ENCODE peak calls at places on chromosomes 2 and 18, in nine cellular contexts. F, N, R, C, L, T, I, M and W are unnamed samples.

GRCh38 chr2:165018207-165018606 is 62.9 kb upstream of the SLC38A11 start:
- DNase-seq in C (peak; percentile 63), L (no peak), R (no peak), M (no peak), F (no peak), T (no peak), N (no peak), I (no peak), W (peak; percentile 82)

GRCh38 chr18:23283933-23284430 is 148.7 kb downstream of the CABLES1 start:
- DNase-seq in F (no peak), C (peak; percentile 79), N (no peak), M (peak; percentile 77), I (no peak), L (peak; percentile 86), R (no peak), T (peak; percentile 10), W (peak; percentile 99)

GRCh38 chr2:86788172-86788571 is 2.5 kb downstream of the CD8A start:
- DNase-seq in L (no peak), N (peak; percentile 35), F (no peak), C (no peak), R (no peak), T (no peak), M (no peak), I (no peak), W (no peak)

GRCh38 chr2:46835520-46835919 is 80.1 kb downstream of the MCFD2 start:
- DNase-seq in I (no peak), R (no peak), F (no peak), M (no peak), N (no peak), T (no peak), C (no peak), L (no peak), W (no peak)

GRCh38 chr2:20015482-20016083 is 3.1 kb upstream of the MATN3 start:
- DNase-seq in L (peak; percentile 50), F (peak; percentile 76), N (peak; percentile 19), R (no peak), I (no peak), C (peak; percentile 57), M (peak; percentile 58), T (peak; percentile 19), W (peak; percentile 61)

GRCh38 chr2:40786636-40787035 is 334.7 kb upstream of the SLC8A1 start:
- DNase-seq in T (no peak), C (no peak), F (no peak), R (no peak), N (no peak), M (no peak), I (no peak), L (no peak), W (no peak)

GRCh38 chr2:72917138-72917874 is at the start of gene EMX1:
- DNase-seq in I (peak; percentile 91), C (peak; percentile 99), F (peak; percentile 66), N (peak; percentile 72), M (no peak), L (peak; percentile 98), R (no peak), T (no peak), W (peak; percentile 93)

GRCh38 chr2:160494243-160494642 is 636 bp upstream of the RBMS1 start:
- DNase-seq in C (no peak), R (no peak), L (no peak), T (no peak), M (no peak), I (peak; percentile 50), F (no peak), N (peak; percentile 18), W (no peak)

GRCh38 chr2:209974566-209974965 is 27.9 kb upstream of the RPE start:
- DNase-seq in T (no peak), R (no peak), N (no peak), F (no peak), I (no peak), M (peak; percentile 2), C (no peak), L (no peak), W (no peak)

GRCh38 chr2:45739796-45740485 is 88.5 kb downstream of the PRKCE start:
- DNase-seq in R (no peak), M (no peak), N (peak; percentile 21), I (no peak), C (no peak), T (no peak), F (no peak), L (no peak), W (no peak)

GRCh38 chr2:158214431-158214830 is 112.8 kb downstream of the UPP2 start:
- DNase-seq in I (no peak), L (no peak), F (peak; percentile 58), R (no peak), M (peak; percentile 53), C (no peak), N (no peak), T (no peak), W (no peak)

GRCh38 chr2:60215295-60215990 is 338.0 kb downstream of the BCL11A start:
- DNase-seq in R (no peak), I (peak; percentile 50), T (no peak), L (no peak), F (peak; percentile 45), C (peak; percentile 8), N (no peak), M (no peak), W (peak; percentile 57)

GRCh38 chr2:98128556-98129109 is 41.7 kb downstream of the VWA3B start:
- DNase-seq in R (no peak), C (peak; percentile 54), I (no peak), M (no peak), T (no peak), F (no peak), L (no peak), N (no peak), W (no peak)

GRCh38 chr2:229153307-229153706 is 117.8 kb downstream of the PID1 start:
- DNase-seq in M (no peak), F (no peak), R (no peak), L (no peak), N (no peak), C (no peak), I (no peak), T (no peak), W (no peak)

GRCh38 chr2:96203130-96204028 is 5.2 kb downstream of the STARD7 start:
- DNase-seq in I (no peak), R (no peak), N (no peak), F (no peak), M (no peak), T (no peak), C (no peak), L (no peak), W (no peak)

GRCh38 chr2:120177011-120177621 is 46.1 kb downstream of the TMEM185B start:
- DNase-seq in N (no peak), T (no peak), M (no peak), C (peak; percentile 45), R (peak; percentile 44), L (no peak), I (no peak), F (no peak), W (peak; percentile 18)

GRCh38 chr2:199458806-199459285 is 1.1 kb upstream of the SATB2 start:
- DNase-seq in F (no peak), I (no peak), M (no peak), C (peak; percentile 81), T (no peak), L (no peak), N (peak; percentile 40), R (no peak), W (no peak)

GRCh38 chr2:122101319-122101718 is 345.9 kb downstream of the TSN start:
- DNase-seq in M (no peak), T (no peak), R (no peak), F (no peak), C (no peak), I (no peak), N (no peak), L (no peak), W (peak; percentile 43)

GRCh38 chr2:218981390-218982311 is 3.3 kb downstream of the FEV start:
- DNase-seq in N (peak; percentile 25), I (no peak), F (peak; percentile 67), C (peak; percentile 78), T (no peak), R (no peak), M (peak; percentile 30), L (peak; percentile 66), W (peak; percentile 61)

GRCh38 chr18:58670561-58671121 is 624 bp upstream of the MALT1 start:
- DNase-seq in F (no peak), N (peak; percentile 15), M (no peak), L (no peak), I (no peak), C (peak; percentile 28), R (no peak), T (no peak), W (no peak)

GRCh38 chr2:200239216-200239615 is 67.3 kb upstream of the SPATS2L start:
- DNase-seq in F (no peak), C (no peak), R (no peak), T (no peak), N (no peak), L (no peak), M (peak; percentile 14), I (no peak), W (peak; percentile 95)

GRCh38 chr18:58493516-58494253 is 135.2 kb downstream of the ALPK2 start:
- DNase-seq in N (peak; percentile 61), F (peak; percentile 84), L (no peak), C (peak; percentile 78), I (peak; percentile 83), R (peak; percentile 22), T (no peak), M (peak; percentile 73), W (peak; percentile 85)